ENCODE peak calls at places on chromosomes 11 and 22, in six cellular contexts. One of them, this sample, is unnamed.

GRCh38 chr11:94861306-94861845 is 93.2 kb downstream of the AMOTL1 start:
- DNase-seq in K562: no peak
- DNase-seq in hippocampal formation: no peak
- DNase-seq in WTC11: no peak
- DNase-seq in left ventricle myocardium inferior: no peak
- DNase-seq in mucosa of gallbladder: no peak
- DNase-seq in this sample: no peak

GRCh38 chr11:86582898-86583297 is 89.5 kb downstream of the ME3 start:
- DNase-seq in mucosa of gallbladder: no peak
- DNase-seq in WTC11: no peak
- DNase-seq in hippocampal formation: no peak
- DNase-seq in left ventricle myocardium inferior: no peak
- DNase-seq in K562: no peak
- DNase-seq in this sample: no peak

GRCh38 chr11:33692013-33692504 is 8.6 kb downstream of the C11orf91 start:
- DNase-seq in left ventricle myocardium inferior: peak; percentile 47
- DNase-seq in K562: no peak
- DNase-seq in hippocampal formation: peak; percentile 74
- DNase-seq in mucosa of gallbladder: peak; percentile 89
- DNase-seq in WTC11: no peak
- DNase-seq in this sample: peak; percentile 15

GRCh38 chr22:36362077-36362476 is 25.7 kb downstream of the MYH9 start:
- DNase-seq in K562: no peak
- DNase-seq in hippocampal formation: no peak
- DNase-seq in left ventricle myocardium inferior: no peak
- DNase-seq in WTC11: no peak
- DNase-seq in mucosa of gallbladder: no peak
- DNase-seq in this sample: no peak

GRCh38 chr11:14336507-14337503 is 22.2 kb downstream of the RRAS2 start:
- DNase-seq in K562: peak; percentile 23
- DNase-seq in hippocampal formation: no peak
- DNase-seq in WTC11: no peak
- DNase-seq in left ventricle myocardium inferior: no peak
- DNase-seq in mucosa of gallbladder: no peak
- DNase-seq in this sample: no peak

GRCh38 chr22:38477515-38477914 is 9.6 kb downstream of the KDELR3 start:
- DNase-seq in WTC11: no peak
- DNase-seq in hippocampal formation: no peak
- DNase-seq in mucosa of gallbladder: no peak
- DNase-seq in left ventricle myocardium inferior: no peak
- DNase-seq in K562: no peak
- DNase-seq in this sample: no peak

GRCh38 chr11:122334546-122335375 is 218.7 kb upstream of the BLID start:
- DNase-seq in K562: no peak
- DNase-seq in left ventricle myocardium inferior: no peak
- DNase-seq in hippocampal formation: no peak
- DNase-seq in WTC11: no peak
- DNase-seq in mucosa of gallbladder: no peak
- DNase-seq in this sample: no peak

GRCh38 chr11:75351541-75352416 is at the start of gene ARRB1:
- DNase-seq in left ventricle myocardium inferior: peak; percentile 77
- DNase-seq in hippocampal formation: no peak
- DNase-seq in WTC11: peak; percentile 66
- DNase-seq in mucosa of gallbladder: peak; percentile 67
- DNase-seq in K562: peak; percentile 89
- DNase-seq in this sample: peak; percentile 87

GRCh38 chr22:47631571-47632102 is 869.2 kb downstream of the TBC1D22A start:
- DNase-seq in hippocampal formation: no peak
- DNase-seq in WTC11: no peak
- DNase-seq in K562: peak; percentile 75
- DNase-seq in mucosa of gallbladder: no peak
- DNase-seq in left ventricle myocardium inferior: no peak
- DNase-seq in this sample: peak; percentile 51

GRCh38 chr11:62554377-62554776 is 7.8 kb upstream of the AHNAK start:
- DNase-seq in left ventricle myocardium inferior: peak; percentile 30
- DNase-seq in WTC11: no peak
- DNase-seq in mucosa of gallbladder: no peak
- DNase-seq in hippocampal formation: no peak
- DNase-seq in K562: no peak
- DNase-seq in this sample: no peak

GRCh38 chr11:133977067-133977681 is 20.4 kb upstream of the IGSF9B start:
- DNase-seq in K562: no peak
- DNase-seq in WTC11: no peak
- DNase-seq in mucosa of gallbladder: no peak
- DNase-seq in hippocampal formation: no peak
- DNase-seq in left ventricle myocardium inferior: no peak
- DNase-seq in this sample: no peak

GRCh38 chr22:19065298-19065859 is 56.8 kb downstream of the DGCR2 start:
- DNase-seq in K562: no peak
- DNase-seq in WTC11: no peak
- DNase-seq in mucosa of gallbladder: no peak
- DNase-seq in left ventricle myocardium inferior: no peak
- DNase-seq in hippocampal formation: no peak
- DNase-seq in this sample: no peak

GRCh38 chr22:29306830-29307657 is 594 bp downstream of the GAS2L1 start:
- DNase-seq in K562: peak; percentile 82
- DNase-seq in left ventricle myocardium inferior: peak; percentile 88
- DNase-seq in hippocampal formation: peak; percentile 55
- DNase-seq in WTC11: peak; percentile 86
- DNase-seq in mucosa of gallbladder: peak; percentile 63
- DNase-seq in this sample: peak; percentile 89

GRCh38 chr11:12552677-12553076 is 121.5 kb upstream of the TEAD1 start:
- DNase-seq in K562: no peak
- DNase-seq in hippocampal formation: no peak
- DNase-seq in left ventricle myocardium inferior: no peak
- DNase-seq in WTC11: no peak
- DNase-seq in mucosa of gallbladder: peak; percentile 59
- DNase-seq in this sample: no peak

GRCh38 chr22:36467946-36468345 is 13.5 kb downstream of the TXN2 start:
- DNase-seq in hippocampal formation: no peak
- DNase-seq in left ventricle myocardium inferior: peak; percentile 48
- DNase-seq in WTC11: no peak
- DNase-seq in mucosa of gallbladder: no peak
- DNase-seq in K562: peak; percentile 21
- DNase-seq in this sample: no peak

This sample was measured in iPS-NIHi11.